ENCODE peak calls at places on chromosome 12, in ten cellular contexts. Q is GM23248, I is GM23338, F is ascending aorta, H is ovary, L is cardiac muscle cell, X is mesendoderm, C is spleen, W is hepatocyte, T is left ventricle myocardium inferior. P is an unnamed sample.

GRCh38 chr12:49705479-49706267 is 1.5 kb downstream of the FMNL3 start:
- DNase-seq in I (peak; percentile 46), H (peak; percentile 31), T (peak; percentile 29), Q (peak; percentile 81), C (peak; percentile 79), X (peak; percentile 82), L (peak; percentile 64), W (no peak), F (peak; percentile 24), P (peak; percentile 68)

GRCh38 chr12:102956738-102957338 is 636 bp upstream of the ASCL1 start:
- DNase-seq in L (no peak), I (no peak), X (no peak), F (no peak), W (no peak), T (no peak), H (no peak), Q (no peak), C (no peak), P (no peak)

GRCh38 chr12:47410383-47410782 is 295.4 kb downstream of the RPAP3 start:
- DNase-seq in Q (no peak), H (no peak), T (no peak), C (no peak), X (no peak), F (no peak), I (no peak), W (no peak), L (no peak), P (no peak)

GRCh38 chr12:47900480-47901129 is 4.2 kb downstream of the VDR start:
- DNase-seq in Q (peak; percentile 60), F (no peak), X (peak; percentile 88), L (no peak), W (peak; percentile 71), H (no peak), I (peak; percentile 49), C (no peak), T (no peak), P (peak; percentile 76)

GRCh38 chr12:46489951-46490388 is 117.4 kb upstream of the SLC38A2 start:
- DNase-seq in X (no peak), T (no peak), I (no peak), H (no peak), Q (no peak), C (no peak), L (peak; percentile 48), F (no peak), W (no peak), P (no peak)

GRCh38 chr12:26100966-26101744 is 23.7 kb downstream of the BHLHE41 start:
- DNase-seq in X (no peak), L (no peak), T (no peak), W (peak; percentile 87), I (no peak), F (no peak), Q (no peak), H (no peak), C (no peak), P (no peak)

GRCh38 chr12:66633676-66634075 is 45.2 kb downstream of the GRIP1 start:
- DNase-seq in F (no peak), L (peak; percentile 12), X (no peak), C (no peak), H (no peak), T (no peak), W (no peak), I (no peak), Q (no peak), P (no peak)

GRCh38 chr12:132840536-132840935 is 11.9 kb upstream of the GOLGA3 start:
- DNase-seq in W (no peak), T (no peak), F (no peak), C (no peak), Q (no peak), L (no peak), X (no peak), H (no peak), I (no peak), P (no peak)

GRCh38 chr12:105285378-105285777 is 45.1 kb upstream of the C12orf75 start:
- DNase-seq in H (no peak), Q (no peak), I (no peak), T (no peak), X (no peak), L (no peak), C (no peak), W (no peak), F (no peak), P (no peak)

GRCh38 chr12:55829967-55830600 is 697 bp upstream of the DNAJC14 start:
- DNase-seq in C (peak; percentile 93), W (peak; percentile 63), I (peak; percentile 77), L (no peak), Q (no peak), X (peak; percentile 71), T (peak; percentile 57), F (no peak), H (peak; percentile 80), P (peak; percentile 84)

GRCh38 chr12:17276196-17276595 is 670.2 kb upstream of the LMO3 start:
- DNase-seq in H (no peak), X (no peak), Q (no peak), L (no peak), C (no peak), F (no peak), W (no peak), T (no peak), I (no peak), P (no peak)

GRCh38 chr12:88633312-88633711 is 53.0 kb upstream of the KITLG start:
- DNase-seq in H (no peak), X (no peak), L (no peak), T (no peak), C (no peak), Q (peak; percentile 44), W (no peak), I (peak; percentile 21), F (no peak), P (no peak)

GRCh38 chr12:39287817-39288216 is 155.1 kb downstream of the KIF21A start:
- DNase-seq in F (no peak), Q (no peak), X (no peak), H (no peak), T (no peak), L (no peak), I (no peak), W (no peak), C (no peak), P (no peak)

GRCh38 chr12:23197266-23197665 is 572.3 kb downstream of the ETNK1 start:
- DNase-seq in W (no peak), Q (peak; percentile 2), I (no peak), L (no peak), H (no peak), F (no peak), C (no peak), X (no peak), T (no peak), P (no peak)

GRCh38 chr12:99810718-99811593 is 163.4 kb downstream of the GARIN6 start:
- DNase-seq in T (no peak), F (no peak), H (no peak), Q (peak; percentile 55), L (peak; percentile 42), I (peak; percentile 18), C (no peak), X (peak; percentile 16), W (peak; percentile 16), P (no peak)

GRCh38 chr12:127987199-127987901 is 279.6 kb upstream of the TMEM132C start:
- DNase-seq in X (no peak), C (no peak), T (no peak), L (no peak), I (no peak), F (no peak), Q (peak; percentile 34), W (no peak), H (no peak), P (no peak)

GRCh38 chr12:6942331-6942665 is 1.3 kb upstream of the RNU7-1 start:
- DNase-seq in F (no peak), H (peak; percentile 64), X (no peak), L (no peak), W (no peak), Q (no peak), T (no peak), I (no peak), C (peak; percentile 84), P (no peak)
- H3K4me1 ChIP-seq in F (peaks cover 38% of the 10 kb centered on the region), H (peaks cover 22% of the 10 kb centered on the region), X (peaks cover 4% of the 10 kb centered on the region), L (peaks cover 8% of the 10 kb centered on the region), W (peaks cover 23% of the 10 kb centered on the region), Q (peaks cover 20% of the 10 kb centered on the region), T (peaks cover 89% of the 10 kb centered on the region), I (peaks cover 24% of the 10 kb centered on the region), C (peaks cover 40% of the 10 kb centered on the region), P (peaks cover 49% of the 10 kb centered on the region)

GRCh38 chr12:122064780-122065588 is 13.6 kb upstream of the MLXIP start:
- DNase-seq in H (peak; percentile 72), W (peak; percentile 64), Q (peak; percentile 71), F (no peak), L (peak; percentile 92), C (no peak), I (no peak), X (peak; percentile 73), T (peak; percentile 49), P (no peak)
- H3K4me3 ChIP-seq in H (peak overlapping the region; percentile 13), W (no peak overlapping the region), Q (no peak overlapping the region), F (no peak overlapping the region), L (no peak overlapping the region), C (no peak overlapping the region), I (peak overlapping the region; percentile 17), X (no peak overlapping the region), T (peak overlapping the region; percentile 11), P (no peak overlapping the region)

DNA sequence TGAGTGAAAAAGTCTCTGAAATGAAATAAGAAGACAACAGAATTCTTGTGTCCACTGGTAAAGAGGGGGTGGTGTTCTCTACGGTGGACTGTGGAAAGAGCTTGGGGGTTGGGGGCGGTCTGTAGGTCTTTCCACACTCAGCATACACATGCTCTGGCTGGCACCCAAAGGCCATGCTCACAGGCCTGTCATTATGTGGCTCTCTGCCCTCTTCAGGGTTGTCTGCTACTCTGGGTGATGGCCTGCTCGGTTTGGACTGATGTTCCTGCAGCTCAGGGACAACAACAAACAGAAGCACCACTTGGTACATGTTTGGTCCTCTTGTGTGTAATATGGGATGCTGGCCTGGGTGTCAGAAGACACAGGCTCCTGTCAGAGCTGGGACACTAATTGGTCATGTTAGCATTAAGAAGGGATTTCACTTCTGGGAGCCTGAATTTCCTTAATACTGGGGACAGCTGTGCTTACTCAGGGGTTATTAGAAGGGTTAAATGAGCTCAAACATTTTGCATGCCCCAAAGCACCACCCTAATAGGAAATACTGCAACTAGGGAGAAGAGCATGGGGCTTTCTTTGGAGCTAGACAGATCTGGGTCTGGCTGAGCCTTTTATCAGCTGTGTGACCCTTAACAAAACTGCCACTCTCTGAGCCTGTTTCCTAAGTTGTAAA is 32.8 kb upstream of the SELPLG start:
- DNase-seq in W (no peak), L (peak; percentile 73), C (peak; percentile 69), I (no peak), F (no peak), X (no peak), T (peak; percentile 64), Q (peak; percentile 86), H (no peak), P (no peak)
- H3K4me1 ChIP-seq in W (peaks cover 11% of the 10 kb centered on the region), L (peaks cover 35% of the 10 kb centered on the region), C (peaks cover 43% of the 10 kb centered on the region), I (no peaks in the 10 kb centered on the region), F (peaks cover 48% of the 10 kb centered on the region), X (no peaks in the 10 kb centered on the region), T (peaks cover 74% of the 10 kb centered on the region), Q (peaks cover 61% of the 10 kb centered on the region), H (peaks cover 6% of the 10 kb centered on the region), P (peaks cover 53% of the 10 kb centered on the region)

DNA sequence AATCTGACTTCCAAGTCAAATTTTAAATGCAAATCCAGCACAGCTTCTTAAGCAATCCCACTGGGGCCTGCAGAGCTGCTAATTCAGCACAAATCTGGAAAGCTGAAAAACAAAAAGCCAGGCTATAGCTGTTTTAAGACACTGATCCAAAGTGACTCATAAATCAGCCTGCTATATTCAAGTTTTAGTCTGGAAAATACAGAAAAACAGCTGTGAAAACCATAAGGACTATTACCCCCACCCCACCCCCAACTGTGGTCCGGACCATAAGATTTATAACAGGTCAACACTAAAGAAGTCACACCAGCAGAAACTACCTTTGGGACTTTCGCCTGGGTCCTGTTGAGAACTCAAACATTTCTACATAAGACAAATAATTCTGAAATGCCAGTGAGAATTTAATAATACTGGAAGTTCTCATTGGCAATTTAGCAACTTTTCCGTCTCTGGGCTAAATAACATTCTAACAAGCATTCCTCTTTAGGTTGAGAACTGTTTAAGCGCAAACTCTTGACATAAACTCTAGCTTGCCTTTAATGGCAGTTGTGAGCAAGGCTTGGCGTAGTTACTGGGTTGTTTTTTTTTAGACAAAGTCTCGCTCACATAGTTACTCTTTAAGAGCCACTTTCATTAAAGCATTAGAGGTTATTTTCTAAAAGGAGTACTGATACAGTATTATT is 3.3 kb downstream of the LRIG3 start:
- DNase-seq in C (no peak), L (peak; percentile 67), H (no peak), Q (peak; percentile 79), W (peak; percentile 52), I (no peak), T (no peak), X (peak; percentile 21), F (no peak), P (no peak)
- H3K4me3 ChIP-seq in C (peak overlapping the region; percentile 81), L (peak overlapping the region; percentile 61), H (peak overlapping the region; percentile 85), Q (peak overlapping the region; percentile 95), W (peak overlapping the region; percentile 72), I (no peak overlapping the region), T (peak overlapping the region; percentile 84), X (no peak overlapping the region), F (peak overlapping the region; percentile 91), P (peak overlapping the region; percentile 63)

P was measured in upper lobe of right lung.